ENCODE peak calls at places on chromosomes 1 and 21, in nine cellular contexts. M is pancreas, C is bronchial epithelial cell, H is foreskin fibroblast, N is GM06990, U is neural crest cell, K is thoracic aorta, S is ovary, J is hepatocyte. X is an unnamed sample.

GRCh38 chr1:36083219-36083618 is 675 bp upstream of the TEKT2 start:
- DNase-seq in N (no peak), C (no peak), S (no peak), J (no peak), U (no peak), H (no peak), M (no peak), K (no peak), X (no peak)

GRCh38 chr21:21246007-21246406 is 247.8 kb downstream of the NCAM2 start:
- DNase-seq in N (no peak), K (no peak), M (no peak), C (no peak), U (no peak), H (no peak), J (no peak), S (no peak), X (no peak)

GRCh38 chr1:246447501-246447900 is 59.6 kb downstream of the SMYD3 start:
- DNase-seq in M (no peak), H (peak; percentile 10), K (no peak), U (no peak), N (no peak), C (no peak), J (no peak), S (no peak), X (no peak)

GRCh38 chr1:67675800-67676199 is 9.2 kb upstream of the GADD45A start:
- DNase-seq in U (no peak), J (no peak), C (no peak), N (no peak), H (peak; percentile 83), S (no peak), M (no peak), K (no peak), X (no peak)

GRCh38 chr1:47757226-47757975 is 239.8 kb downstream of the TRABD2B start:
- DNase-seq in J (no peak), U (no peak), M (no peak), S (no peak), C (peak; percentile 41), N (no peak), K (no peak), H (no peak), X (no peak)

GRCh38 chr1:100423832-100424337 is 71.6 kb downstream of the CDC14A start:
- DNase-seq in C (peak; percentile 18), M (no peak), S (no peak), N (peak; percentile 14), J (no peak), K (no peak), H (no peak), U (no peak), X (no peak)

GRCh38 chr1:155128755-155129473 is 1.2 kb downstream of the EFNA1 start:
- DNase-seq in M (peak; percentile 71), K (no peak), U (no peak), S (no peak), H (no peak), C (peak; percentile 55), N (no peak), J (peak; percentile 70), X (no peak)

GRCh38 chr1:53145942-53146708 is 3.7 kb upstream of the SLC1A7 start:
- DNase-seq in H (peak; percentile 99), C (peak; percentile 97), K (no peak), J (peak; percentile 94), U (no peak), M (peak; percentile 86), N (no peak), S (peak; percentile 78), X (no peak)

GRCh38 chr1:77514871-77515776 is 167.3 kb downstream of the ZZZ3 start:
- DNase-seq in C (no peak), M (no peak), N (no peak), H (peak; percentile 83), J (no peak), U (peak; percentile 26), S (no peak), K (no peak), X (no peak)

GRCh38 chr1:204220217-204220616 is 6.4 kb upstream of the GOLT1A start:
- DNase-seq in K (no peak), S (no peak), H (peak; percentile 34), J (no peak), M (no peak), C (no peak), N (no peak), U (no peak), X (no peak)

GRCh38 chr1:204216236-204216635 is 2.4 kb upstream of the GOLT1A start:
- DNase-seq in C (no peak), M (no peak), K (no peak), N (no peak), S (no peak), H (no peak), J (no peak), U (no peak), X (no peak)

GRCh38 chr1:204217648-204218000 is 3.8 kb upstream of the GOLT1A start:
- DNase-seq in J (no peak), H (no peak), K (no peak), C (no peak), M (no peak), N (no peak), S (no peak), U (no peak), X (no peak)

GRCh38 chr1:204216880-204217647 is 3.3 kb upstream of the GOLT1A start:
- DNase-seq in J (no peak), C (no peak), U (no peak), M (no peak), H (no peak), N (no peak), S (no peak), K (no peak), X (no peak)

DNA sequence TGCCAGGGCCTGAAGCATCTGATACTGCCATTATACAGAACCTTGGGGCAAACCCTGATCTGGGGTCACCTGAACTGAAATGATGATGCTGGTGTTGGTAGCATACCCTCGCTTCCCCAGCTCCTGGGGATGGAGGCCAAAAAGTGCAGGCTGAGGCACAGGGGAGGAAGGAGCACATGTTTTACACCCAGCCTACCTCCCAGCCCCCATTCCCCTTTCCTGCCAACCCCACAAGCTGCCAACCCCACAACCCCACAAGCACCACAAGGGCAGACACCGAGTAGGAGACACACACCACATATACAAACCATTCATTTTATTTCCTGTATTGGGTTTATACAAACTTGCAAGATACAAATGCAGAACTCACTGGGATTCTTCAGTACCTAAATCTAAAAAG is 4.8 kb upstream of the GOLT1A start:
- DNase-seq in M (no peak), H (no peak), N (no peak), S (no peak), K (no peak), J (no peak), U (no peak), C (no peak), X (no peak)
- TF ChIP-seq CTCF in M (no peak), H (no peak), N (no peak), S (no peak), K (no peak), J (no peak), U (no peak), C (no peak), X (no peak)

GRCh38 chr21:44370027-44370735 is 16.8 kb downstream of the TRPM2 start:
- DNase-seq in H (peak; percentile 64), N (no peak), M (no peak), S (peak; percentile 66), K (no peak), J (peak; percentile 78), C (peak; percentile 43), U (peak; percentile 45), X (no peak)

GRCh38 chr21:44370771-44371410 is 17.5 kb downstream of the TRPM2 start:
- DNase-seq in U (no peak), K (no peak), C (no peak), N (no peak), J (no peak), M (no peak), H (no peak), S (no peak), X (no peak)

GRCh38 chr21:44366586-44367211 is 13.3 kb downstream of the TRPM2 start:
- DNase-seq in K (no peak), M (no peak), U (no peak), N (no peak), H (no peak), S (no peak), J (no peak), C (no peak), X (no peak)

GRCh38 chr21:44371596-44371995 is 18.2 kb downstream of the TRPM2 start:
- DNase-seq in J (no peak), K (no peak), S (no peak), C (no peak), M (no peak), U (no peak), H (no peak), N (no peak), X (no peak)

DNA sequence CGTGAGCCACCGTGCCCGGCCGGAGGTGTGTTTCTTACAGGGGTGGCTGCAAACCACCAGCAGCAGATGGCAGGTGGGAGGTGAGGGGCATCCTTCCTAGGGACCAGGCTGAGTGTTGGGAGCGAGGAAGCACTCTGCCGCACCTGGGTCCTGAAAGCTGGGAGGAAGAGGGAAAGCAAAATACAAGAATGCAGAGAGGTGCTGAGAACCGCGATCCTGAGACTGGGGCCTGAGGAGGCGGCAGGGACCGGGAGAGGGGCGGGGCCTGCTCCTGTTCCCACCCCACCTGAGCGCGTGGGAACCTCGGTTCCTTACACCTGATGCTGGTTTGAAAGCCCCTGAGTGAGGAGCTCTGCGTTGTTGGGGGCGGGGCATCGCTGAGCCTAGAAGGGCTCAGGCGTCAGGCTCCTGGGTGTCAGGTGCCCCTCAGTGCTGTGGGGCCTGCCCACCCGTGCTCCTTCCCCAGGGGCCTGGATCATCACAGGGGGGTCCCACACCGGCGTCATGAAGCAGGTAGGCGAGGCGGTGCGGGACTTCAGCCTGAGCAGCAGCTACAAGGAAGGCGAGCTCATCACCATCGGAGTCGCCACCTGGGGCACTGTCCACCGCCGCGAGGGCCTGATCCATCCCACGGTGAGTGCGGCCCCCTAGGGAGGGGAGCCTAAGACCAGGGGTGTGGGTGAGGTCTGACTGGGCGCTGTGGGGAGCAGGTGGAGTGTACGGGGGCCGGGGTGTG is 15.5 kb downstream of the TRPM2 start:
- DNase-seq in U (no peak), H (no peak), M (no peak), N (no peak), S (no peak), K (no peak), J (peak; percentile 43), C (no peak), X (no peak)
- TF ChIP-seq CTCF in U (no peak), H (no peak), M (no peak), N (no peak), S (no peak), K (no peak), J (peak; percentile 9), C (no peak), X (no peak)

GRCh38 chr1:118077331-118078055 is 107.5 kb downstream of the SPAG17 start:
- DNase-seq in U (no peak), H (peak; percentile 67), M (no peak), K (no peak), C (peak; percentile 54), S (no peak), J (peak; percentile 57), N (no peak), X (no peak)
- TF ChIP-seq CTCF in U (peak; percentile 75), H (peak; percentile 47), M (no peak), K (no peak), C (peak; percentile 23), S (no peak), J (peak; percentile 74), N (no peak), X (no peak)

DNA sequence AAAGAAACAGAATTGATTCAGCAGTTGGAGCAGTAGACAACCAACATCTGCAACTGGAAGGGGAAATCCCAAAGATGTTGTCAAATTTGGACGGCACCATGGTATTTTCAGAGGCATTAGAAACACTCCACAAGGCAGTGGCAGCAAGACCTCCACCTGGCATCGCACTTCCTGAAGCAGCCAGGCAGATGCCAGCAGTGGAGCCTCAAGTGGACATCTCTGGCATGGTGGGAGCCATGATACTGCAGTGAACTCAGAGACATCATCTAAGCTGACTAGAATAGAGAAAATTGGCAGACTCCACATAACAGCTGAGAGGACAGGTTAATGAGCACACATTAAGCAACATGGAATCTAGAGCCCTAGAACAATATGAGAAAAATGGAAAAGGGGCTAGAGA is 33.9 kb upstream of the RGS8 start:
- DNase-seq in N (no peak), C (no peak), H (no peak), J (no peak), M (no peak), S (no peak), K (no peak), U (no peak), X (no peak)
- TF ChIP-seq CTCF in N (peak; percentile 42), C (no peak), H (no peak), J (no peak), M (no peak), S (no peak), K (no peak), U (no peak), X (no peak)

X was measured in activated B cell treated with CpG ODN at 0.5 μM for 24 hours.